ENCODE peak calls at places on chromosomes 2 and 18, in nine cellular contexts. X is upper lobe of right lung; N is suprapubic skin; R is PC-9; G is GM23338; O is CD4-positive, alpha-beta T cell; S is right lobe of liver; K is uterus; Z is fibroblast of lung. B is an unnamed sample.

GRCh38 chr2:102657770-102658169 is 38.4 kb downstream of the SLC9A2 start:
- DNase-seq in N (no peak), Z (no peak), X (no peak), R (peak), S (no peak), G (no peak), K (no peak), O (no peak), B (no peak)

GRCh38 chr2:121504316-121504715 is 26.4 kb upstream of the RNU4ATAC start:
- DNase-seq in N (no peak), O (no peak), S (no peak), G (no peak), Z (no peak), R (no peak), X (no peak), K (no peak), B (no peak)

GRCh38 chr18:72104851-72105250 is 439.3 kb downstream of the CBLN2 start:
- DNase-seq in X (no peak), K (no peak), O (no peak), G (no peak), Z (peak), N (no peak), S (no peak), R (no peak), B (no peak)

GRCh38 chr2:23563673-23564617 is 179.0 kb downstream of the KLHL29 start:
- DNase-seq in G (peak), N (peak), R (peak), X (no peak), K (no peak), O (no peak), Z (peak), S (no peak), B (peak)

GRCh38 chr18:57397440-57397839 is 37.7 kb upstream of the ONECUT2 start:
- DNase-seq in O (no peak), R (no peak), N (no peak), K (no peak), Z (peak), X (no peak), G (no peak), S (no peak), B (no peak)

GRCh38 chr2:163730556-163730955 is 5.3 kb downstream of the FIGN start:
- DNase-seq in X (no peak), R (no peak), N (no peak), G (no peak), Z (no peak), O (no peak), K (no peak), S (no peak), B (no peak)

GRCh38 chr18:61893971-61894750 is 1.4 kb upstream of the RNF152 start:
- DNase-seq in O (peak), K (peak), G (peak), Z (peak), X (peak), N (peak), R (peak), S (peak), B (peak)

GRCh38 chr18:35634376-35634775 is 52.8 kb downstream of the GALNT1 start:
- DNase-seq in S (no peak), Z (peak), N (no peak), G (no peak), K (no peak), X (no peak), R (no peak), O (no peak), B (no peak)

GRCh38 chr2:164757934-164758695 is 83.5 kb downstream of the COBLL1 start:
- DNase-seq in R (no peak), Z (peak), X (no peak), G (no peak), O (no peak), K (no peak), N (no peak), S (no peak), B (no peak)

GRCh38 chr2:227454323-227454860 is 17.6 kb upstream of the AGFG1 start:
- DNase-seq in Z (no peak), S (no peak), R (no peak), G (no peak), K (no peak), N (no peak), X (no peak), O (no peak), B (no peak)
- H3K27ac ChIP-seq in Z (no peak), S (no peak), R (no peak), G (no peak), K (no peak), N (no peak), X (no peak), O (no peak), B (no peak)

DNA sequence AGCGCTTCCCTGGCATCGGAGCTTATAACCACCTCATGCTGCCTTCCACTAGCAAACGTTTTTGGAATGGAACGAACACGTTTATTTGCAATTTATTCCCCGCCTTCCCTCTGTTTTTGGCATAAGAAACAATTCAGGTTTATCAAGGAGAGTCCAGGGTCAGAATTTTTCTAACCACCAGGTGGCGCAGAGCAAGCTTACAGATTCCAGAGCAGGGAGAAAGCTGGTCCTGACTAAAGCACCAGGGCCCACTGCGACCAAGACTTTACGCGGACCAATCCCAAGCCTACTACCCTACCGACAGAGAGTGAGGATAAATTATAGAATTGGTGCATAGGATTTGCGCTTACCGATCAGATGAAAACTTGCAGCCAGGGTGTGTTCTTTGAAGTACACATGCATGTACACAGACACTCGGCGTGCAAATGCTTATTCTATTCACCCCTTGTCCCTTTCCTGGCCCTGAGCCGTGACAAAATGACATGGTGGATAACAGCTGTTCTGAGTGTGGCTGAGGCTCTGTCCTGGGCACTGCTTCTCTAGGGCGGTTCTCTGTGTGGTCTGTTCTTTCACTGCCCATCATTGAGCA is 34.7 kb downstream of the NAPG start:
- DNase-seq in S (peak), N (peak), X (no peak), R (peak), K (peak), O (peak), Z (peak), G (peak), B (peak)
- TF ChIP-seq CTCF in S (peak), N (peak), X (peak), R (peak), K (peak), O (peak), Z (peak), G (peak), B (peak)

DNA sequence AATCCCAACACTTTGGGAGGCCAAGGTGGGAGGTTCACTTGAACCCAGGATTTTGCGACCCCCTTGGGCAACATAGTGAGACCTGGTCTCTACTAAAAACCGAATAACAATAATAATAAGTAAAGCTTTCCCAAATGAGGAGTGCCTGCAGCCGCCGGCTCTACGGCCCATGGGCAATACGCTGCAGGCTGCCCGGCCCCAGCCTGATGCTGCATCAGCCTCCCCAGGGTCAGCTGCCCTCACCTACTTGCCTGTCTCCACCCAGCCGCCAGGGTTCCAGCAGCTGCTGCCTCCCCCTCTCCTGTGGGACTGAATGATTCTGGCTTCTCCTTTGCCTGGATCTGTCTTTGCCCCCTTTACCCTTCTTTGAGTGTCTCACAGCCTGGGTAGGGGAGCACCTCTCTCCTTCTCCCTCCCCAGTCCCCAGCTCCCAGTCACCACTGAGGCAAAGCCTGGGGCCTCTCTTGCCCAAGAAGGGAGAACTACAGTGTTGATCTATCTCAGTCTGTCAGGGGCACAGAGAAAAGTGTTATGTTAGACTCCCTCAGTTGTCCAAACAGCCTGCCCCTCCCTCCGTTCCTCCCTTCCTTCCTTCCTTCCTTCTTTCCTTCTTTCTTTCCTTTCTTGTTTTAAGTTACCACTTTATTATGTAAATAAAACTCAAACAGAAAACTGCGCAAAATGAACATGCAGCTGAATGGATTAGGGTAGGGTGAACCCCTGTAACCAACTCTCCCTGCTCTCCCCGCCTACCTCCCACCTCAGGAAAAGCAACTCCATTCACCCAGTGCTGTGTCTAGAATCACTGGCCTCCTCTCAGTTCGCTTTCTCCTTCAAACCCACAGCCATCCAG is 38.2 kb upstream of the NPAS2 start:
- DNase-seq in Z (no peak), K (no peak), R (no peak), N (no peak), S (no peak), G (peak), X (no peak), O (no peak), B (no peak)
- H3K27ac ChIP-seq in Z (no peak), K (no peak), R (peak), N (no peak), S (no peak), G (no peak), X (no peak), O (no peak), B (peak)

GRCh38 chr2:142165790-142166189 is 35.0 kb upstream of the LRP1B start:
- DNase-seq in O (no peak), N (no peak), Z (peak), R (peak), X (no peak), G (peak), S (no peak), K (no peak), B (peak)
- TF ChIP-seq CTCF in O (no peak), N (no peak), Z (peak), R (peak), X (peak), G (peak), S (peak), K (no peak), B (no peak)

GRCh38 chr2:25650249-25650648 is 23.1 kb downstream of the DTNB start:
- DNase-seq in X (no peak), N (no peak), O (no peak), Z (no peak), G (no peak), S (no peak), K (no peak), R (no peak), B (no peak)
- H3K27ac ChIP-seq in X (peak), N (no peak), O (no peak), Z (no peak), G (no peak), S (peak), K (no peak), R (no peak), B (peak)

GRCh38 chr2:83567551-83567950 is 891.5 kb downstream of the SUCLG1 start:
- DNase-seq in X (no peak), S (no peak), N (no peak), R (no peak), K (no peak), G (no peak), O (no peak), Z (no peak), B (no peak)
- TF ChIP-seq CTCF in X (no peak), S (no peak), N (no peak), R (no peak), K (no peak), G (no peak), O (no peak), Z (no peak), B (no peak)

DNA sequence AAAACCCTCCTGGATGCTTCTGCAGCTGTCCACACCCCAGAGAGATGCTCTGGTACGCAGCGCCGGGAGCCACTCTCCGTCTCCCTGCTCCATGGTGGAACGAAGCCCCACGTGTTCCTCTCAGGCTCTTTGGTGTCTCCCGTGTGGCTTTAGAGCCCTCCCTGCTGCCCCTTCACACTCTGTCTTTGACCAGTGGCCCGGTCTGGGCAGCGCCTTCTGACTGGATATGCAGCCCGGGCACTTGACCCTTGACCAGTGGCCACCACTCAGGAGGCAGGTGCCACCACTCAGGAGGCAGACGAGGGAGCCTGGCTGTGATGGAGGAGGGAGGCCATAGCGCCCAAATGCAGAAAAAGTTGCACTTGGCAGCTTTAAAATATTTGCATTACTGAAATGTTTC is 214.5 kb upstream of the SALL3 start:
- DNase-seq in O (no peak), Z (no peak), G (no peak), X (peak), S (peak), K (no peak), N (no peak), R (no peak), B (no peak)
- H3K27ac ChIP-seq in O (no peak), Z (no peak), G (no peak), X (no peak), S (no peak), K (no peak), N (no peak), R (no peak), B (no peak)

B was measured in RWPE1.